ENCODE peak calls at places on chromosomes 2 and 18, in five cellular contexts. J is cardiac muscle cell, L is esophagus muscularis mucosa, E is body of pancreas, H is uterus. D is an unnamed sample.

GRCh38 chr2:222851956-222852617 is 8.7 kb upstream of the ACSL3 start:
- DNase-seq in J (no peak), L (no peak), E (no peak), H (no peak), D (no peak)

GRCh38 chr18:50441518-50441917 is 66.7 kb downstream of the SKA1 start:
- DNase-seq in J (peak; percentile 25), L (no peak), E (no peak), H (no peak), D (peak; percentile 27)

GRCh38 chr2:120690521-120690920 is 45.1 kb upstream of the GLI2 start:
- DNase-seq in J (no peak), L (no peak), E (no peak), H (no peak), D (no peak)

GRCh38 chr2:117269574-117269973 is 544.9 kb upstream of the DDX18 start:
- DNase-seq in J (no peak), L (no peak), E (no peak), H (no peak), D (no peak)

GRCh38 chr18:5500158-5500939 is 43.4 kb downstream of the EPB41L3 start:
- DNase-seq in J (no peak), L (no peak), E (no peak), H (no peak), D (no peak)

GRCh38 chr2:144496067-144496466 is 23.9 kb downstream of the ZEB2 start:
- DNase-seq in J (no peak), L (no peak), E (no peak), H (no peak), D (no peak)

GRCh38 chr2:56185582-56186046 is 1.8 kb downstream of the CCDC85A start:
- DNase-seq in J (peak; percentile 45), L (peak; percentile 81), E (no peak), H (peak; percentile 26), D (no peak)

GRCh38 chr2:71609958-71610357 is 156.6 kb downstream of the DYSF start:
- DNase-seq in J (peak; percentile 66), L (no peak), E (no peak), H (no peak), D (no peak)

GRCh38 chr2:52144588-52144987 is 1112.7 kb upstream of the NRXN1 start:
- DNase-seq in J (no peak), L (no peak), E (no peak), H (no peak), D (no peak)

GRCh38 chr18:23814977-23815614 is 125.8 kb downstream of the LAMA3 start:
- DNase-seq in J (no peak), L (peak; percentile 74), E (no peak), H (no peak), D (no peak)

GRCh38 chr2:30267161-30267568 is 35.8 kb downstream of the LBH start:
- DNase-seq in J (no peak), L (no peak), E (no peak), H (no peak), D (no peak)

GRCh38 chr2:196170681-196171247 is 614 bp downstream of the STK17B start:
- DNase-seq in J (peak; percentile 51), L (no peak), E (no peak), H (no peak), D (no peak)

GRCh38 chr2:237132799-237133198 is 47.1 kb downstream of the COPS8 start:
- DNase-seq in J (no peak), L (no peak), E (no peak), H (no peak), D (no peak)

GRCh38 chr18:40769786-40770185 is 1185.2 kb upstream of the PIK3C3 start:
- DNase-seq in J (no peak), L (no peak), E (no peak), H (no peak), D (no peak)

GRCh38 chr2:109270758-109271305 is 141.8 kb downstream of the SH3RF3 start:
- DNase-seq in J (peak; percentile 33), L (no peak), E (no peak), H (no peak), D (no peak)

GRCh38 chr2:240956161-240956934 is 42.1 kb upstream of the SNED1 start:
- DNase-seq in J (no peak), L (no peak), E (no peak), H (no peak), D (no peak)

GRCh38 chr2:14516844-14517243 is 115.7 kb upstream of the LRATD1 start:
- DNase-seq in J (no peak), L (no peak), E (no peak), H (no peak), D (no peak)

GRCh38 chr18:48975817-48976649 is 25.3 kb upstream of the SMAD7 start:
- DNase-seq in J (peak; percentile 75), L (no peak), E (peak; percentile 78), H (peak; percentile 71), D (no peak)

GRCh38 chr2:84247532-84247931 is 211.5 kb downstream of the SUCLG1 start:
- DNase-seq in J (no peak), L (no peak), E (no peak), H (no peak), D (no peak)

GRCh38 chr2:16100006-16100405 is 159.7 kb downstream of the MYCN start:
- DNase-seq in J (no peak), L (no peak), E (no peak), H (no peak), D (no peak)

GRCh38 chr2:148110184-148110583 is 89.3 kb downstream of the MBD5 start:
- DNase-seq in J (no peak), L (no peak), E (no peak), H (no peak), D (no peak)

GRCh38 chr2:73494031-73494430 is 108.4 kb downstream of the ALMS1 start:
- DNase-seq in J (no peak), L (no peak), E (no peak), H (no peak), D (no peak)

GRCh38 chr2:99066075-99066557 is 75.4 kb upstream of the C2orf15 start:
- DNase-seq in J (peak; percentile 52), L (no peak), E (no peak), H (no peak), D (no peak)

GRCh38 chr2:135991861-135992260 is 6.4 kb upstream of the DARS1 start:
- DNase-seq in J (no peak), L (peak; percentile 64), E (no peak), H (no peak), D (no peak)

GRCh38 chr2:231745303-231746038 is 35.6 kb downstream of the PDE6D start:
- DNase-seq in J (no peak), L (no peak), E (no peak), H (no peak), D (no peak)

GRCh38 chr18:65975536-65975935 is 224.7 kb downstream of the CDH7 start:
- DNase-seq in J (no peak), L (no peak), E (no peak), H (no peak), D (no peak)

GRCh38 chr2:101479328-101479727 is 4.4 kb upstream of the RFX8 start:
- DNase-seq in J (no peak), L (no peak), E (no peak), H (no peak), D (no peak)

GRCh38 chr18:45437399-45437798 is 177.9 kb upstream of the SLC14A2 start:
- DNase-seq in J (no peak), L (no peak), E (no peak), H (no peak), D (no peak)

GRCh38 chr2:86397989-86398388 is 43.2 kb upstream of the KDM3A start:
- DNase-seq in J (no peak), L (peak; percentile 42), E (no peak), H (no peak), D (no peak)

GRCh38 chr2:74917702-74918619 is 40.5 kb upstream of the POLE4 start:
- DNase-seq in J (peak; percentile 38), L (no peak), E (no peak), H (no peak), D (no peak)

GRCh38 chr2:168427451-168427850 is 28.6 kb upstream of the CERS6 start:
- DNase-seq in J (peak; percentile 80), L (no peak), E (no peak), H (no peak), D (no peak)

DNA sequence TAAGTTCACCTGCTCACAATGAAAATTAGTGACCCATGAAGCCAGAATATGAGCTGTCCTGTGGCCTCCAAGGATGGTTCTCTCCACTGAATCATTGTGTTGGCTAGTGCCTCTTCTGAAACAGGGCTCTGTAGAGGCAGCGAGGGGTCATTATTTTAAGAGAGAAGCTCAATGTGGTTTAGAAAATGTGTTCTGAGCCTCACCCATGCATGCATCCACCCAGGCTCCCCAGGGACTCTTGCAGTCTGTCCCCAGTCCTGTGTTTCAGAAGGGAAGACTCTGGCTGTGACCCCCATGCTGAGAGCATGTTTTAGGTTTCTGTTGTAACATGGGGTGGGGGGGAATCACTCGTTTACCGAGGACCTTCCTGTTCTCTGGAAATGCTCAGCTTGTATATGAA is 135.2 kb downstream of the RNF144A start:
- DNase-seq in J (no peak), L (no peak), E (no peak), H (no peak), D (no peak)
- H3K27ac ChIP-seq in J (no peak overlapping the region), L (no peak overlapping the region), E (no peak overlapping the region), H (no peak overlapping the region), D (no peak overlapping the region)

GRCh38 chr2:177783091-177783490 is 289.5 kb downstream of the PDE11A start:
- DNase-seq in J (peak; percentile 1), L (no peak), E (no peak), H (no peak), D (no peak)
- H3K27ac ChIP-seq in J (no peak overlapping the region), L (no peak overlapping the region), E (no peak overlapping the region), H (no peak overlapping the region), D (no peak overlapping the region)

GRCh38 chr2:128551435-128551834 is 232.8 kb upstream of the HS6ST1 start:
- DNase-seq in J (no peak), L (no peak), E (no peak), H (no peak), D (no peak)
- H3K27ac ChIP-seq in J (no peak overlapping the region), L (no peak overlapping the region), E (no peak overlapping the region), H (no peak overlapping the region), D (no peak overlapping the region)

GRCh38 chr2:20671736-20672080 is 4.8 kb downstream of the GDF7 start:
- DNase-seq in J (no peak), L (no peak), E (no peak), H (no peak), D (no peak)

GRCh38 chr2:20669609-20670314 is 2.8 kb downstream of the GDF7 start:
- DNase-seq in J (no peak), L (no peak), E (no peak), H (no peak), D (no peak)

GRCh38 chr2:20670315-20671035 is 3.5 kb downstream of the GDF7 start:
- DNase-seq in J (peak; percentile 26), L (no peak), E (no peak), H (no peak), D (no peak)

GRCh38 chr2:20672191-20672951 is 5.4 kb downstream of the GDF7 start:
- DNase-seq in J (no peak), L (no peak), E (no peak), H (no peak), D (no peak)

DNA sequence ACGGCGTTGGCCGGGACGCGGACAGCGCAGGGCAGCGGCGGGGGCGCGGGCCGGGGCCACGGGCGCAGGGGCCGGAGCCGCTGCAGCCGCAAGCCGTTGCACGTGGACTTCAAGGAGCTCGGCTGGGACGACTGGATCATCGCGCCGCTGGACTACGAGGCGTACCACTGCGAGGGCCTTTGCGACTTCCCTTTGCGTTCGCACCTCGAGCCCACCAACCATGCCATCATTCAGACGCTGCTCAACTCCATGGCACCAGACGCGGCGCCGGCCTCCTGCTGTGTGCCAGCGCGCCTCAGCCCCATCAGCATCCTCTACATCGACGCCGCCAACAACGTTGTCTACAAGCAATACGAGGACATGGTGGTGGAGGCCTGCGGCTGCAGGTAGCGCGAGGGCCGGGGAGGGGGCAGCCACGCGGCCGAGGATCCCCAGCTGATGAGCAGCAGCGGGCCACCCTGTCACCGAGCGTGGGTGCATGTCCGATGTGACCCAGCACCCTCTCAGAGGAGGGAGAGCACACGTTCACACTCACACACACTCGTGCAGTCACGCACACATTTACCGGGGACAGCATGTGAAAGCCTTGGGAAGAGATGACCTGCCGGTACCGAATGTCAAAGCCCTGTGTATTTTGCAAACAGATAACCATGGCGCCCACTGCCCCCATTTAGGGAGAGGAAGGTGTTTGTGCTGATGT is 4.2 kb downstream of the GDF7 start:
- DNase-seq in J (no peak), L (no peak), E (no peak), H (no peak), D (no peak)
- H3K27ac ChIP-seq in J (no peak overlapping the region), L (no peak overlapping the region), E (no peak overlapping the region), H (no peak overlapping the region), D (no peak overlapping the region)

D was measured in caudate nucleus.